ENCODE peak calls at places on chromosomes 16 and 17, in six cellular contexts. B is left kidney, I is iris pigment epithelial cell, H is EL, V is GOT3, P is cardiac fibroblast. F is an unnamed sample.

GRCh38 chr17:6948562-6948961 is 47.3 kb upstream of the ALOX12 start:
- DNase-seq in P (no peak), B (no peak), H (no peak), I (peak; percentile 4), V (no peak), F (no peak)

GRCh38 chr17:77804796-77805426 is 153.6 kb upstream of the TNRC6C start:
- DNase-seq in H (no peak), P (no peak), V (no peak), B (no peak), I (no peak), F (no peak)

GRCh38 chr16:72371307-72372081 is 199.5 kb upstream of the PMFBP1 start:
- DNase-seq in H (peak; percentile 45), V (no peak), B (peak; percentile 94), I (peak; percentile 79), P (peak; percentile 48), F (peak; percentile 57)

GRCh38 chr17:76135810-76136188 is 5.2 kb downstream of the FOXJ1 start:
- DNase-seq in P (no peak), B (no peak), H (no peak), I (no peak), V (no peak), F (no peak)

GRCh38 chr17:80025140-80025539 is 10.5 kb downstream of the TBC1D16 start:
- DNase-seq in H (no peak), B (peak; percentile 71), P (no peak), V (no peak), I (no peak), F (no peak)

GRCh38 chr16:57325458-57325857 is 33.1 kb upstream of the CCL22 start:
- DNase-seq in H (peak; percentile 16), B (no peak), I (no peak), V (no peak), P (peak; percentile 74), F (no peak)

GRCh38 chr16:51531271-51531670 is 380.2 kb upstream of the SALL1 start:
- DNase-seq in B (no peak), H (no peak), I (no peak), P (no peak), V (no peak), F (no peak)

GRCh38 chr17:39208136-39208535 is 8.1 kb downstream of the RPL19 start:
- DNase-seq in H (no peak), I (no peak), B (no peak), P (no peak), V (no peak), F (no peak)

GRCh38 chr16:24094660-24095059 is 161.5 kb upstream of the CACNG3 start:
- DNase-seq in V (no peak), H (no peak), P (no peak), I (no peak), B (no peak), F (no peak)

GRCh38 chr17:71032746-71033273 is 863.5 kb downstream of the KCNJ2 start:
- DNase-seq in P (no peak), H (no peak), B (peak; percentile 12), V (no peak), I (no peak), F (peak; percentile 88)

GRCh38 chr17:58189436-58190146 is 2.9 kb upstream of the EPX start:
- DNase-seq in I (peak; percentile 86), B (no peak), V (peak; percentile 39), P (peak; percentile 93), H (peak; percentile 87), F (no peak)

GRCh38 chr16:72856797-72857196 is 191.1 kb downstream of the ZFHX3 start:
- DNase-seq in B (no peak), I (peak; percentile 42), P (peak; percentile 40), H (peak; percentile 11), V (no peak), F (peak; percentile 71)

GRCh38 chr16:528111-529011 is 849 bp downstream of the CAPN15 start:
- DNase-seq in H (peak; percentile 88), B (peak; percentile 57), I (peak; percentile 73), P (peak; percentile 71), V (no peak), F (no peak)

GRCh38 chr16:30145692-30146091 is 22.7 kb upstream of the MAPK3 start:
- DNase-seq in I (no peak), B (no peak), V (no peak), H (no peak), P (no peak), F (no peak)